ENCODE peak calls at places on chromosome 16, in five cellular contexts. M is prostate gland, K is esophagus muscularis mucosa, A is sigmoid colon, Y is transverse colon. H is an unnamed sample. For H3K4me1, the result is how much of the 10 kb centered on the place peaks cover.

GRCh38 chr16:63466-63865 is 9.0 kb downstream of the RHBDF1 start:
- DNase-seq in M (no peak), K (no peak), A (no peak), Y (no peak), H (no peak)

GRCh38 chr16:22075043-22075757 is 17.1 kb upstream of the VWA3A start:
- DNase-seq in M (no peak), K (no peak), A (no peak), Y (no peak), H (no peak)

GRCh38 chr16:58299757-58300349 is 5.0 kb upstream of the PRSS54 start:
- DNase-seq in M (no peak), K (no peak), A (no peak), Y (peak), H (no peak)

GRCh38 chr16:71811261-71811803 is 2.7 kb upstream of the AP1G1 start:
- DNase-seq in M (no peak), K (no peak), A (no peak), Y (no peak), H (no peak)

GRCh38 chr16:67404740-67405226 is 11.5 kb upstream of the TPPP3 start:
- DNase-seq in M (peak), K (no peak), A (no peak), Y (peak), H (no peak)

GRCh38 chr16:75702247-75702646 is 986 bp upstream of the DUXB start:
- DNase-seq in M (no peak), K (no peak), A (no peak), Y (no peak), H (no peak)

GRCh38 chr16:57775661-57776469 is 26.4 kb downstream of the KIFC3 start:
- DNase-seq in M (no peak), K (no peak), A (no peak), Y (peak), H (no peak)

GRCh38 chr16:3654249-3654991 is at the start of gene DNASE1:
- DNase-seq in M (no peak), K (no peak), A (peak), Y (peak), H (peak)

GRCh38 chr16:16014329-16015224 is 65.2 kb downstream of the ABCC1 start:
- DNase-seq in M (peak), K (no peak), A (peak), Y (peak), H (no peak)

GRCh38 chr16:23172549-23172948 is 10.0 kb upstream of the SCNN1G start:
- DNase-seq in M (no peak), K (no peak), A (no peak), Y (no peak), H (no peak)

GRCh38 chr16:4227040-4227332 is 14.9 kb downstream of the SRL start:
- DNase-seq in M (no peak), K (no peak), A (no peak), Y (no peak), H (no peak)

GRCh38 chr16:67055712-67056487 is 27.0 kb downstream of the CBFB start:
- DNase-seq in M (no peak), K (no peak), A (no peak), Y (no peak), H (no peak)

GRCh38 chr16:28012031-28012445 is 51.5 kb downstream of the GSG1L start:
- DNase-seq in M (no peak), K (no peak), A (no peak), Y (no peak), H (no peak)

GRCh38 chr16:51881731-51882130 is 665.2 kb downstream of the TOX3 start:
- DNase-seq in M (no peak), K (no peak), A (no peak), Y (no peak), H (no peak)

GRCh38 chr16:24993722-24994686 is 21.2 kb downstream of the ARHGAP17 start:
- DNase-seq in M (no peak), K (no peak), A (no peak), Y (peak), H (no peak)

GRCh38 chr16:74999683-75000480 is 1.1 kb downstream of the ZNRF1 start:
- DNase-seq in M (peak), K (no peak), A (peak), Y (peak), H (peak)

GRCh38 chr16:67990018-67990386 is 9.3 kb downstream of the DPEP2 start:
- DNase-seq in M (no peak), K (no peak), A (no peak), Y (no peak), H (no peak)

GRCh38 chr16:74034862-74035261 is 261.8 kb upstream of the PSMD7 start:
- DNase-seq in M (no peak), K (no peak), A (no peak), Y (peak), H (no peak)

GRCh38 chr16:4347010-4347409 is 4.1 kb downstream of the PAM16 start:
- DNase-seq in M (no peak), K (no peak), A (peak), Y (no peak), H (no peak)

GRCh38 chr16:12542818-12543699 is 260.6 kb downstream of the CPPED1 start:
- DNase-seq in M (no peak), K (no peak), A (no peak), Y (no peak), H (no peak)
- H3K4me1 ChIP-seq in M (under half), K (under half), A (under half), Y (under half), H (under half)

GRCh38 chr16:1308977-1309885 is at the start of gene UBE2I:
- DNase-seq in M (peak), K (peak), A (peak), Y (peak), H (peak)

GRCh38 chr16:1306344-1306743 is 3.1 kb upstream of the UBE2I start:
- DNase-seq in M (no peak), K (no peak), A (no peak), Y (no peak), H (no peak)

GRCh38 chr16:1309888-1310831 is 724 bp downstream of the UBE2I start:
- DNase-seq in M (no peak), K (no peak), A (peak), Y (peak), H (no peak)

GRCh38 chr16:1305823-1306222 is 3.6 kb upstream of the UBE2I start:
- DNase-seq in M (no peak), K (no peak), A (no peak), Y (no peak), H (no peak)

GRCh38 chr16:1308036-1308976 is 1.1 kb upstream of the UBE2I start:
- DNase-seq in M (no peak), K (no peak), A (no peak), Y (peak), H (no peak)
- TF ChIP-seq POLR2AphosphoS5 in M (no peak), K (no peak), A (no peak), Y (no peak), H (no peak)

DNA sequence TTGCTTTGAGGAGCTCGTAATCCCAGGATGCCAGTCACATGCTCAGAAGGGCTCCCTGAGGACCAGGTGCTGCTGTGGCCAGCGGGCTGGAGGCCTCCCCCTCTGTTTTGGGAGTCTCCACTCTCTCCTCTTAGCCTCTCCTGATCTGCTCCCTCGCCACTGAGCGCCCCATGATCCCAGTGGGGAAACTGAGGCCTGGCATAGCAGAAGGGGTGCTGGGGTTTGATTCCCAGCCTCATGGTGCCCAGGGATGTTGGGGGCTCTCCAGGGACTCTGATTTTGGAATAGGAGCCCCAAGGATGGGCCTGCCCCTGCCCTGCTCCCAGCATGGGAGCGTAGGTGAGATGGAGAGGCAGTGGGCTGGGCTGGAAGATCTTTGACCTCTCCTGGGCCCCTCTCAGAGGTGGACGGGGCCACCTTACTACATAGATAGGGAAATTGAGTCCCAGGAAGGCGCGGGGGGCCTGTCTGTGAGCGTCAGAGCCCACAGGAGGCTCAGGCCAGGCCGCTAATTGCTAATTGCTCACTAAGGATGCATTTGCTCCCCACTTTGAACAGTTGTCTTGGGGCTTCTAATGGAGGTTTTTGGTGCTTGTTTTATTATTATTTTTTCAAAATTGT is 525 bp upstream of the ADCY7 start:
- DNase-seq in M (no peak), K (no peak), A (peak), Y (no peak), H (no peak)
- H3K4me3 ChIP-seq in M (no peak), K (peak), A (peak), Y (no peak), H (peak)

DNA sequence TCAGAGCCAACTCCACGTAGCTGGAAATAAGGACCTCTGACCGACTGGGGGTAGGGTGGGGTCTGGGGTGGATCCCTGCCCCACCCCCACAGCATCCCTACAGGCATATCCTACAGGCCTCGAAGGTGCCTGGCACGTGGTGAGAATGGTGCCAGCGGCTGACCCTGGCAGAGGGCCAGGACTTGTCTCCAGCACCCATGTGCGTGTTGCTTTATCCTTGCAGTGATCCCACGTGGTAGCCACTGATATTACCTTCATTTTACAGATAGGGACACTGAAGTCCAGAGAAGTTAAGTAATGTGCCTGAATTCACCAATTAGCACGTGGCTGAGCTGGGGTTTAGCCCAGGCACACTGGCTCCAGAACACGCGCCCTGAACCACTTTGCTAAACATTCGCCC is 8.3 kb downstream of the ITGAD start:
- DNase-seq in M (no peak), K (no peak), A (no peak), Y (no peak), H (no peak)
- H3K4me1 ChIP-seq in M (under half), K (under half), A (under half), Y (under half), H (under half)

GRCh38 chr16:47458331-47458730 is 2.5 kb downstream of the ITFG1 start:
- DNase-seq in M (no peak), K (no peak), A (no peak), Y (no peak), H (no peak)

GRCh38 chr16:47459603-47460002 is 1.3 kb downstream of the ITFG1 start:
- DNase-seq in M (no peak), K (no peak), A (no peak), Y (no peak), H (no peak)

GRCh38 chr16:47461598-47462266 is 601 bp downstream of the PHKB start:
- DNase-seq in M (peak), K (no peak), A (no peak), Y (peak), H (no peak)

GRCh38 chr16:47460301-47460754 is 535 bp downstream of the ITFG1 start:
- DNase-seq in M (no peak), K (no peak), A (no peak), Y (no peak), H (no peak)

DNA sequence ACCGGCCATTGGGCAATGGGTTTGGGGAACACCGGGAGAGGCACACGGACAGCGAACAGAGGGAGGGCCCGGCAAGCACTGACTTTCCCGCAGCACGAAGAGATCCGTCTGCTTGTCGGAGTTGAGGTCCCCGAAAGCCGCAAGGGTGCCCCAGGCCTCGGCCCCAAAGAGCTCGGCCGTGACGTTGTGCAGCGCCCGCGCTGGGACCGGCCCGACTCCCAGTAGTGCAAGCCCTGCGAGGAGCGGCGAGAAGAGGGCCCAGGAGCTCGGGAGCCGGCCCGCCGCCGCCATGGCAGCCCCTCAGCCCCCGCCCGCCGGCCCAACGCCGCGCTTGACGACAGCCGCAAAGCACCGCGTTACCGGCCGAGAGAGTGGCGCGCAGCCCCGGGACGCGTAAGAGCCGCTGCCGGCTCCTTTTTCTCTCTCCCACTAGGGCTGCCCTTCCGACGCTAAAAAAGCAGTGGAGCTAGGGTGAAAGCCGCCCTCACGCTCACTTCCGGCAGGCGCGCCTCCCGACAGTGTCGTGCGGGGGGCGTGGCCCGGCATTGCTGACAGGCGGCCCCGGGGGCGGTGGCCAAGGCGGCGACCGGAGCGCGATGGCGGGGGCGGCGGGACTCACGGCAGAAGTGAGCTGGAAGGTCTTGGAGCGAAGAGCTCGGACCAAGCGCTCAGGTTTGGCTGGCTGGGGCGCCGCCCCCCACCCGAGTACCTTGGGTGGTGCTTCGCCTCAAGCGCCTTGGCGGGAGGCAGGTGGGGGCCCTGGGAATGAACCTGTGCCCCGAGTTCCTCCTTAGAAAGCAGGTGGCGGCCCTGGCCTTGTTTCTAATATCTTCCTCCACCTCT is at the start of the genes ITFG1 and PHKB:
- DNase-seq in M (peak), K (peak), A (peak), Y (peak), H (peak)
- TF ChIP-seq POLR2AphosphoS5 in M (peak), K (peak), A (peak), Y (peak), H (peak)

DNA sequence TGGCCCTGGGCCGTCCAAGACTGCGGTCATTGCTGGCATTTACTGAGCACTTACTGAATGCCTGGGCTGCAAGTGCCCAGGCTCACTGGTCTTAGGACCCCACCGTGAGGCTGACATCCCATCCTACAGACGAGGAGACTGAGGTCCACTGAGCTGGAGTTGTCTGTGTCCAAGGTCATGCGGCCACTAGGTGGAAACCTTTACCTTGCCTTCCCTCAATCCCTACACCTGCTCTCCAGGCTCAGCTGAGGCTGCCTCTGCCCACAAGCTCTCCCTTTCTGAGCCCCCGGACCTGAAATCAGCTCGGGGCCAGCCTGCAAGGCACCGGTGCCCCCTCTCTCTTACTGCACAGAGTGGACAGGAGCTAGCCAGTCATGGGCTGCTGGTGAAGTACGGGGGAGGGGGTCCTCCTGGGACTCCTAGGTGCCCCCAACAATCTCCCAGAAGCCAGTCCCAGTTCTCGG is 1.5 kb downstream of the CASKIN1 start:
- DNase-seq in M (peak), K (no peak), A (no peak), Y (peak), H (no peak)
- H3K4me3 ChIP-seq in M (no peak), K (no peak), A (no peak), Y (no peak), H (no peak)

DNA sequence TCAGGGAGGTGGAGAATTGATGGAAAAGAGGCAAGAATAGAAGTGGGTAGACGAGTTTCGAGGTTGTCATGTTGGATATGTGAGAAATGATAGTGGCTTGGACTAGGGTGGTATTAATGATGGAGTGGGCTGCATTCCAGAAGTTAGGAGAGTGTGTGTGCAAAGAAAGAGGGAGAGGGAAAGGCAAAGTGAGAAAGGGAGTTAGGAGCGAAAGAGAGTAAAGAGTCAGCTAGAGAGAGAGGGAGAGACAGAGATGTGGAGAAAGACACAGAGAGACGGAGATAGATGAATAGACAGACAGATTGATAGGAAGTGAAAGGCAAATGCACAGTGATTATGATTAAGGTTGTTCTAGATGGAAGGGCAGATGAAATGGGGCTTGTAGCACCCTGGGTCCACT is 5.4 kb upstream of the GPR139 start:
- DNase-seq in M (no peak), K (no peak), A (no peak), Y (no peak), H (no peak)
- H3K4me1 ChIP-seq in M (under half), K (under half), A (under half), Y (under half), H (under half)

DNA sequence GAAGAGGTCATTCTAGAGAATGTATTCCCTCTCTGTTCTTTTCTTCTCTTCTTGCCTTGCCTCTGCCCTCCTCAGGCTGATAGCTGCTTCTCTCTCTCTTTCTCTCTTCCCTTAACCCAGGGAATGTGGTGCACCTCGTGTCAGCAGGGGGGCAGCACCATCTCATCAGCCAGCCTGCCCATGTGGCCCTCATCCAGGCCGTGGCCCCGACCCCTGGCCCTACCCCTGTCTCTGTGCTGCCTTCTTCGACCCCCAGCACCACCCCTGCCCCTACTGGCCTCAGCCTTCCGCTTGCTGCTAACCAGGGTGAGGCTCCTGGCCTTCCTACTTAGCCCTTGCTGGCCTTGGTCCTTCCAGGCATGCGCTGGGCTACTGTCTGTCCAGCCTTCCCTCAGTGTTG is 23.5 kb downstream of the SRCAP start:
- DNase-seq in M (no peak), K (no peak), A (peak), Y (no peak), H (no peak)
- TF ChIP-seq POLR2AphosphoS5 in M (no peak), K (no peak), A (no peak), Y (no peak), H (no peak)

GRCh38 chr16:87582221-87582965 is 19.9 kb upstream of the JPH3 start:
- DNase-seq in M (no peak), K (no peak), A (peak), Y (peak), H (no peak)
- H3K4me3 ChIP-seq in M (no peak), K (peak), A (peak), Y (no peak), H (peak)

DNA sequence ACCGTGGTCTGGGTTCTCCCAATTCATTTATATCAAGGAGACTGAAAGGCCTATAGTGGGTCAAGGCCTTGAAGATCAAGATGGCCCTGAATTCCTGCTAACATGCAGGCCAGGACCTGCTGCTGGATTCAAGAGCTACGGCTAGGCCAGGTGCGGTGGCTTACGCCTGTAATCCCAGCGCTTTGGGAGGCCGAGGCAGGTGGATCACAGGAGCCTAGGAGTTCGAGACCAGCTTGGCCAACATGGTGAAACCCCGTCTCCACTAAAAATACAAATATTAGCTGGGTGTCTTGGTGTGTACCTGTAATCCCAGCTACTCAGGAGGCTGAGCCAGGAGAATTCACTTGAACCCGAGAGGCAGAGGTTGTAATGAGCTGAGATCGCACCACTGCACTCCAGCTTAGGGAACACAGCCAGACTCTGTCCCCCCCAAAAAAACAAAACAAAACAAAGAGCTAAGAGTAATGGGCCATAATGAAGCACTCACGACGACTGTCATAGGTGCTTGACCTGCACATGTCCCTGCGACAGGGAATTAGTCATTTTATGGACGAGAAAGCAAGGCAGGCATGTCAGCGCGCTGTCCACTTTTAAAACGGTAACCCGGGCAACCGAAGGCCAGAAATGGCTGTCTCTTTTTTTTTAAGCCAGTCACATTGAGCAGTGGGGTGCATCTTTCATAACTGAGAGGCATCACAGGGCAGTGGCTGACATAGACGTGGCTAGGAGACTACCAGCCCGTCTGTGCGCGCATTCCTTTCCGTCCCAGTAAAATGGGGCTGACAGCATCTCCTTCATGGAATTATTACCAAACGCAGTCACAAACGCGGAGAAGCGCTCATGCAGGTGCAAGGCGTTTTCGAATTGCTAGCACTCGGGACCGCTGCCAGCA is 1.0 kb upstream of the FBRS start:
- DNase-seq in M (no peak), K (no peak), A (no peak), Y (peak), H (no peak)
- H3K4me1 ChIP-seq in M (under half), K (half or more), A (half or more), Y (under half), H (under half)

H was measured in suprapubic skin.